ENCODE peak calls at places on chromosome 3, in seven cellular contexts. Q is Calu3; N is retinal pigment epithelial cell; E is A549; M is lower leg skin; O is stimulated activated CD4-positive, alpha-beta T cell treated with anti-CD3 and anti-CD28 coated beads, Interleukin-1b, Interleukin-23, amount 100 ng/mL, for 4 hours; X is HEK293T. H is an unnamed sample.

GRCh38 chr3:179336345-179336929 is 11.1 kb upstream of the MFN1 start:
- DNase-seq in Q (no peak), N (no peak), E (no peak), M (no peak), O (no peak), X (no peak), H (no peak)

GRCh38 chr3:184261270-184262165 is at the start of gene CAMK2N2:
- DNase-seq in Q (peak), N (no peak), E (peak), M (no peak), O (peak), X (peak), H (no peak)

GRCh38 chr3:131142580-131142979 is 115.9 kb downstream of the NEK11 start:
- DNase-seq in Q (no peak), N (no peak), E (no peak), M (no peak), O (no peak), X (no peak), H (no peak)

GRCh38 chr3:187987919-187988318 is 166.0 kb upstream of the LPP start:
- DNase-seq in Q (no peak), N (no peak), E (no peak), M (no peak), O (peak), X (no peak), H (no peak)

GRCh38 chr3:126406389-126407296 is 11.9 kb downstream of the CFAP100 start:
- DNase-seq in Q (no peak), N (no peak), E (no peak), M (peak), O (no peak), X (no peak), H (no peak)

GRCh38 chr3:180871901-180872300 is 40.6 kb upstream of the FXR1 start:
- DNase-seq in Q (no peak), N (no peak), E (no peak), M (no peak), O (no peak), X (no peak), H (no peak)

GRCh38 chr3:34584971-34585370 is 786.5 kb downstream of the PDCD6IP start:
- DNase-seq in Q (no peak), N (no peak), E (no peak), M (no peak), O (no peak), X (no peak), H (no peak)

GRCh38 chr3:10017636-10018292 is 8.5 kb upstream of the FANCD2 start:
- DNase-seq in Q (no peak), N (no peak), E (no peak), M (no peak), O (no peak), X (no peak), H (no peak)

GRCh38 chr3:133894334-133895207 is 1.1 kb downstream of the RAB6B start:
- DNase-seq in Q (peak), N (no peak), E (no peak), M (no peak), O (no peak), X (no peak), H (no peak)

GRCh38 chr3:31178467-31178866 is 284.0 kb upstream of the GADL1 start:
- DNase-seq in Q (no peak), N (no peak), E (no peak), M (no peak), O (no peak), X (no peak), H (no peak)

GRCh38 chr3:190225186-190225692 is 97.0 kb downstream of the CLDN1 start:
- DNase-seq in Q (peak), N (no peak), E (peak), M (no peak), O (no peak), X (peak), H (peak)

GRCh38 chr3:3127432-3128010 is 781 bp downstream of the TRNT1 start:
- DNase-seq in Q (no peak), N (no peak), E (peak), M (no peak), O (peak), X (no peak), H (no peak)

GRCh38 chr3:129312021-129312639 is 33.5 kb downstream of the HMCES start:
- DNase-seq in Q (no peak), N (no peak), E (no peak), M (no peak), O (no peak), X (no peak), H (no peak)

GRCh38 chr3:36362216-36362615 is 18.1 kb upstream of the STAC start:
- DNase-seq in Q (no peak), N (no peak), E (no peak), M (no peak), O (no peak), X (no peak), H (no peak)

GRCh38 chr3:12957334-12957733 is 115.9 kb downstream of the IQSEC1 start:
- DNase-seq in Q (no peak), N (no peak), E (no peak), M (no peak), O (no peak), X (no peak), H (no peak)

GRCh38 chr3:12566976-12567375 is 10.1 kb downstream of the MKRN2 start:
- DNase-seq in Q (no peak), N (no peak), E (no peak), M (no peak), O (no peak), X (no peak), H (no peak)

GRCh38 chr3:138933981-138934691 is 12.8 kb downstream of the FOXL2 start:
- DNase-seq in Q (no peak), N (no peak), E (no peak), M (no peak), O (no peak), X (no peak), H (no peak)

GRCh38 chr3:15064835-15065549 is at the start of gene MRPS25:
- DNase-seq in Q (peak), N (peak), E (peak), M (peak), O (peak), X (peak), H (peak)

GRCh38 chr3:120688121-120688520 is 6.1 kb upstream of the HGD start:
- DNase-seq in Q (no peak), N (no peak), E (no peak), M (no peak), O (no peak), X (no peak), H (no peak)

GRCh38 chr3:187718802-187719201 is 16.4 kb upstream of the RTP2 start:
- DNase-seq in Q (no peak), N (no peak), E (no peak), M (no peak), O (no peak), X (no peak), H (no peak)

GRCh38 chr3:107760141-107760540 is 237.4 kb downstream of the BBX start:
- DNase-seq in Q (no peak), N (no peak), E (no peak), M (no peak), O (no peak), X (no peak), H (no peak)

GRCh38 chr3:185313693-185314246 is 49.2 kb upstream of the MAP3K13 start:
- DNase-seq in Q (no peak), N (no peak), E (no peak), M (no peak), O (no peak), X (no peak), H (no peak)

GRCh38 chr3:119529883-119530282 is 29.5 kb downstream of the CD80 start:
- DNase-seq in Q (no peak), N (no peak), E (no peak), M (no peak), O (no peak), X (no peak), H (no peak)

GRCh38 chr3:160154033-160154432 is 71.2 kb upstream of the C3orf80 start:
- DNase-seq in Q (no peak), N (peak), E (no peak), M (no peak), O (no peak), X (no peak), H (no peak)

GRCh38 chr3:141430326-141430725 is 56.5 kb upstream of the RASA2 start:
- DNase-seq in Q (no peak), N (no peak), E (no peak), M (no peak), O (no peak), X (no peak), H (no peak)

GRCh38 chr3:158269896-158270295 is 160.0 kb downstream of the RSRC1 start:
- DNase-seq in Q (no peak), N (no peak), E (no peak), M (no peak), O (no peak), X (no peak), H (no peak)

GRCh38 chr3:152977356-152977755 is 142.4 kb downstream of the P2RY1 start:
- DNase-seq in Q (no peak), N (no peak), E (no peak), M (no peak), O (no peak), X (no peak), H (no peak)

GRCh38 chr3:31533169-31533870 is 595 bp downstream of the STT3B start:
- DNase-seq in Q (peak), N (no peak), E (peak), M (peak), O (peak), X (peak), H (no peak)

GRCh38 chr3:135262441-135262840 is 467.4 kb downstream of the EPHB1 start:
- DNase-seq in Q (no peak), N (no peak), E (no peak), M (no peak), O (no peak), X (no peak), H (no peak)

GRCh38 chr3:181712505-181713299 is 977 bp downstream of the SOX2 start:
- DNase-seq in Q (no peak), N (no peak), E (peak), M (no peak), O (no peak), X (no peak), H (no peak)

GRCh38 chr3:18445421-18446066 is 20.4 kb upstream of the SATB1 start:
- DNase-seq in Q (no peak), N (no peak), E (no peak), M (no peak), O (peak), X (no peak), H (no peak)

GRCh38 chr3:184953396-184953795 is 141.4 kb downstream of the VPS8 start:
- DNase-seq in Q (no peak), N (no peak), E (no peak), M (no peak), O (no peak), X (no peak), H (no peak)

GRCh38 chr3:15462451-15462850 is 35.1 kb downstream of the EAF1 start:
- DNase-seq in Q (no peak), N (no peak), E (no peak), M (no peak), O (no peak), X (no peak), H (no peak)

GRCh38 chr3:46986055-46986730 is 6.7 kb downstream of the NBEAL2 start:
- DNase-seq in Q (no peak), N (no peak), E (no peak), M (no peak), O (no peak), X (no peak), H (no peak)

GRCh38 chr3:50600841-50601591 is 10.6 kb downstream of the CISH start:
- DNase-seq in Q (peak), N (peak), E (peak), M (peak), O (peak), X (no peak), H (peak)

GRCh38 chr3:99965077-99965476 is 147.4 kb downstream of the CMSS1 start:
- DNase-seq in Q (no peak), N (no peak), E (no peak), M (no peak), O (no peak), X (no peak), H (no peak)

GRCh38 chr3:171461087-171461917 is 1.1 kb upstream of the TNIK start:
- DNase-seq in Q (no peak), N (no peak), E (peak), M (no peak), O (no peak), X (peak), H (peak)

GRCh38 chr3:44913868-44914468 is 39.6 kb downstream of the TGM4 start:
- DNase-seq in Q (peak), N (peak), E (peak), M (no peak), O (peak), X (peak), H (peak)